ENCODE peak calls at places on chromosomes 11 and 22, in seven cellular contexts. O, F, I, S, A, V and G are unnamed samples.

GRCh38 chr11:29773656-29774264 is 243.1 kb downstream of the KCNA4 start:
- DNase-seq in O (peak), F (no peak), I (no peak), S (no peak), A (no peak), V (no peak), G (peak)

GRCh38 chr11:27700351-27701261 is at the start of gene BDNF:
- DNase-seq in O (peak), F (peak), I (no peak), S (peak), A (peak), V (peak), G (no peak)

GRCh38 chr22:33332538-33332937 is 274.4 kb upstream of the SYN3 start:
- DNase-seq in O (no peak), F (no peak), I (no peak), S (no peak), A (no peak), V (no peak), G (no peak)

GRCh38 chr22:33337524-33337923 is 279.3 kb upstream of the SYN3 start:
- DNase-seq in O (no peak), F (no peak), I (no peak), S (no peak), A (no peak), V (no peak), G (no peak)

GRCh38 chr11:47327025-47327424 is 25.5 kb downstream of the MYBPC3 start:
- DNase-seq in O (no peak), F (no peak), I (no peak), S (no peak), A (peak), V (no peak), G (peak)

GRCh38 chr11:121464352-121464946 is 11.7 kb upstream of the SORL1-AS1 start:
- DNase-seq in O (peak), F (peak), I (peak), S (no peak), A (no peak), V (peak), G (peak)

GRCh38 chr11:115613986-115614625 is 109.9 kb upstream of the CADM1 start:
- DNase-seq in O (peak), F (peak), I (no peak), S (no peak), A (no peak), V (no peak), G (no peak)

GRCh38 chr11:75547617-75548054 is 14.4 kb upstream of the SERPINH1 start:
- DNase-seq in O (peak), F (peak), I (peak), S (peak), A (peak), V (peak), G (peak)

GRCh38 chr11:4393209-4394196 is at the start of gene TRIM21:
- DNase-seq in O (peak), F (peak), I (peak), S (peak), A (peak), V (peak), G (peak)

GRCh38 chr11:62622476-62622875 is 690 bp upstream of the B3GAT3 start:
- DNase-seq in O (no peak), F (no peak), I (no peak), S (no peak), A (no peak), V (peak), G (no peak)

GRCh38 chr22:24270556-24271405 is at the start of gene SPECC1L:
- DNase-seq in O (peak), F (peak), I (peak), S (peak), A (peak), V (peak), G (peak)

GRCh38 chr11:126432065-126432461 is 76.6 kb downstream of the ST3GAL4 start:
- DNase-seq in O (no peak), F (no peak), I (no peak), S (no peak), A (no peak), V (no peak), G (no peak)

GRCh38 chr22:24996420-24996952 is 44.0 kb downstream of the KIAA1671 start:
- DNase-seq in O (peak), F (no peak), I (no peak), S (no peak), A (peak), V (peak), G (peak)

GRCh38 chr22:44057411-44057987 is 33.4 kb downstream of the PARVB start:
- DNase-seq in O (no peak), F (peak), I (peak), S (no peak), A (no peak), V (no peak), G (peak)

GRCh38 chr11:35289821-35290220 is 129.5 kb downstream of the SLC1A2 start:
- DNase-seq in O (peak), F (no peak), I (no peak), S (no peak), A (no peak), V (no peak), G (no peak)

GRCh38 chr11:119660166-119660720 is 68.8 kb downstream of the NECTIN1 start:
- DNase-seq in O (no peak), F (no peak), I (no peak), S (no peak), A (no peak), V (no peak), G (no peak)

GRCh38 chr11:115201121-115201792 is 303.0 kb downstream of the CADM1 start:
- DNase-seq in O (peak), F (no peak), I (no peak), S (no peak), A (no peak), V (no peak), G (no peak)

GRCh38 chr11:57501951-57502350 is 13.6 kb downstream of the SLC43A1 start:
- DNase-seq in O (no peak), F (no peak), I (no peak), S (no peak), A (no peak), V (no peak), G (no peak)

GRCh38 chr11:35617687-35618496 is at the start of gene FJX1:
- DNase-seq in O (peak), F (peak), I (peak), S (peak), A (peak), V (peak), G (peak)

GRCh38 chr11:12897867-12898266 is 111.2 kb upstream of the RASSF10 start:
- DNase-seq in O (no peak), F (peak), I (no peak), S (no peak), A (no peak), V (no peak), G (no peak)

GRCh38 chr11:109037856-109038780 is 373.2 kb downstream of the DDX10 start:
- DNase-seq in O (peak), F (no peak), I (no peak), S (no peak), A (no peak), V (no peak), G (no peak)

GRCh38 chr22:33272866-33273265 is 214.7 kb upstream of the SYN3 start:
- DNase-seq in O (no peak), F (no peak), I (no peak), S (no peak), A (no peak), V (no peak), G (no peak)

GRCh38 chr11:92298238-92298565 is 73.6 kb downstream of the FAT3 start:
- DNase-seq in O (no peak), F (no peak), I (no peak), S (no peak), A (no peak), V (no peak), G (no peak)

GRCh38 chr22:21842946-21843345 is 24.5 kb downstream of the MAPK1 start:
- DNase-seq in O (no peak), F (no peak), I (no peak), S (no peak), A (no peak), V (no peak), G (no peak)

GRCh38 chr11:46050065-46050464 is 71.2 kb downstream of the PHF21A start:
- DNase-seq in O (peak), F (peak), I (peak), S (no peak), A (peak), V (peak), G (no peak)

GRCh38 chr11:19996591-19996990 is 163.7 kb downstream of the DBX1 start:
- DNase-seq in O (no peak), F (no peak), I (no peak), S (no peak), A (no peak), V (no peak), G (no peak)

GRCh38 chr11:126341760-126342161 is 13.7 kb upstream of the ST3GAL4 start:
- DNase-seq in O (peak), F (no peak), I (no peak), S (no peak), A (no peak), V (no peak), G (no peak)

GRCh38 chr11:85823816-85824215 is 12.9 kb upstream of the SYTL2 start:
- DNase-seq in O (no peak), F (no peak), I (no peak), S (no peak), A (no peak), V (no peak), G (no peak)

GRCh38 chr11:116112031-116112935 is 608.1 kb upstream of the CADM1 start:
- DNase-seq in O (no peak), F (no peak), I (no peak), S (no peak), A (no peak), V (no peak), G (no peak)

GRCh38 chr11:61162092-61162935 is 1.1 kb upstream of the VPS37C start:
- DNase-seq in O (peak), F (no peak), I (peak), S (no peak), A (peak), V (peak), G (no peak)

GRCh38 chr22:37284807-37285355 is 2.6 kb downstream of the CYTH4 start:
- DNase-seq in O (no peak), F (peak), I (peak), S (peak), A (peak), V (no peak), G (peak)

GRCh38 chr11:134413334-134414035 is 1.4 kb upstream of the B3GAT1 start:
- DNase-seq in O (no peak), F (no peak), I (no peak), S (no peak), A (peak), V (peak), G (no peak)

GRCh38 chr22:48098936-48099245 is 1336.4 kb downstream of the TBC1D22A start:
- DNase-seq in O (no peak), F (no peak), I (peak), S (no peak), A (no peak), V (no peak), G (no peak)

GRCh38 chr11:92380882-92381281 is 156.3 kb downstream of the FAT3 start:
- DNase-seq in O (peak), F (no peak), I (no peak), S (no peak), A (no peak), V (no peak), G (no peak)

GRCh38 chr11:128765571-128766530 is 72.0 kb downstream of the FLI1 start:
- DNase-seq in O (peak), F (no peak), I (no peak), S (no peak), A (peak), V (no peak), G (no peak)

GRCh38 chr22:35705141-35705540 is 12.5 kb upstream of the APOL5 start:
- DNase-seq in O (peak), F (no peak), I (no peak), S (no peak), A (no peak), V (no peak), G (no peak)

GRCh38 chr11:69317401-69318092 is 23.6 kb downstream of the MYEOV start:
- DNase-seq in O (peak), F (no peak), I (peak), S (no peak), A (no peak), V (no peak), G (no peak)

DNA sequence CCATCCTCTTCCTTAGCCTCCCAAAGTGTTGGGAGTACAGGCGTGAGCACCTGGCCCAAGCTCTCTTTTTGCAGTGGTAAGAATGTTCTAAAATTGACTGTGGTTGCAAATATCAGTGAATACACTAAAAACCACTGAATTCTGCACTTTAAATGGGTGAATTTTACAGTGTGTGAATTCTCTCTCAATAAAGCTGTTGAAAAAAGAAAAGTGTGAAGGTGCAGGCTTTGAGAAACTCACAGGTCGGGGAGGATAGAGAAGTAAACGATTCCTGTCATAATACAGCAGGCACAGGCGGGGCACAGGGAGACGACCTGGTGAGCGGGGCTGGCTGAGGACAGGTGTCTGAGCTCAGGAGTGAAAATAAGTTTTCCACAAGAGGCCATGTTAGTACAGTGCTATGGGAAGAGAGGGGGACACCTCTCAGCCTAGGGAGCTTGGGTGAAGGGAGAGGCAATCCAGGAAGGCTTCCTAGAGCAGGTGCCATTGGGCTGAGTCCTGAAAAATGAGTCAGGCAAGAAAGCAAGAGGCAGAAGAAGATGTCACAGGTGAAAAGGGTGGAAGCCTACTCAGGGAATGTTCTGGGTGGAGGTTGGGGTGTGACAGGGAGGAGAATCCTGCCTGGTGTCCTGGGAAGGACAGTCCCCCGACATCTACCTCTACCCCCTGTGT is 26.1 kb downstream of the LIF start:
- DNase-seq in O (no peak), F (no peak), I (no peak), S (no peak), A (no peak), V (no peak), G (no peak)
- H3K4me3 ChIP-seq in O (no peak), F (no peak), I (no peak), S (no peak), A (no peak), V (no peak), G (no peak)

GRCh38 chr22:17217179-17217578 is 2.1 kb downstream of the ADA2 start:
- DNase-seq in O (no peak), F (no peak), I (no peak), S (no peak), A (peak), V (peak), G (no peak)
- H3K4me3 ChIP-seq in O (no peak), F (no peak), I (no peak), S (peak), A (no peak), V (no peak), G (no peak)

GRCh38 chr11:65584102-65584501 is 8.2 kb downstream of the EHBP1L1 start:
- DNase-seq in O (no peak), F (no peak), I (no peak), S (no peak), A (no peak), V (no peak), G (no peak)

GRCh38 chr11:65583589-65583988 is 7.7 kb downstream of the EHBP1L1 start:
- DNase-seq in O (no peak), F (no peak), I (no peak), S (no peak), A (peak), V (no peak), G (no peak)

GRCh38 chr11:65586247-65586630 is 9.4 kb downstream of the KCNK7 start:
- DNase-seq in O (no peak), F (no peak), I (no peak), S (no peak), A (no peak), V (no peak), G (no peak)

GRCh38 chr11:65585396-65586246 is 9.8 kb downstream of the EHBP1L1 start:
- DNase-seq in O (no peak), F (no peak), I (no peak), S (no peak), A (peak), V (no peak), G (no peak)

GRCh38 chr11:65584723-65585171 is 8.9 kb downstream of the EHBP1L1 start:
- DNase-seq in O (no peak), F (no peak), I (no peak), S (no peak), A (peak), V (no peak), G (no peak)
- H3K4me3 ChIP-seq in O (no peak), F (no peak), I (no peak), S (no peak), A (peak), V (no peak), G (no peak)

GRCh38 chr11:17388609-17389204 is at the start of gene KCNJ11:
- DNase-seq in O (no peak), F (peak), I (no peak), S (no peak), A (peak), V (peak), G (no peak)

GRCh38 chr11:17387280-17387679 is 1.2 kb downstream of the KCNJ11 start:
- DNase-seq in O (no peak), F (no peak), I (no peak), S (no peak), A (no peak), V (no peak), G (no peak)

GRCh38 chr11:17387811-17388210 is 648 bp downstream of the KCNJ11 start:
- DNase-seq in O (no peak), F (peak), I (no peak), S (no peak), A (no peak), V (no peak), G (no peak)

GRCh38 chr11:17389957-17390649 is 1.6 kb upstream of the KCNJ11 start:
- DNase-seq in O (no peak), F (no peak), I (no peak), S (no peak), A (peak), V (no peak), G (no peak)

GRCh38 chr11:17389205-17389956 is 922 bp upstream of the KCNJ11 start:
- DNase-seq in O (peak), F (peak), I (peak), S (peak), A (peak), V (peak), G (peak)
- H3K4me3 ChIP-seq in O (peak), F (peak), I (peak), S (peak), A (peak), V (peak), G (peak)

DNA sequence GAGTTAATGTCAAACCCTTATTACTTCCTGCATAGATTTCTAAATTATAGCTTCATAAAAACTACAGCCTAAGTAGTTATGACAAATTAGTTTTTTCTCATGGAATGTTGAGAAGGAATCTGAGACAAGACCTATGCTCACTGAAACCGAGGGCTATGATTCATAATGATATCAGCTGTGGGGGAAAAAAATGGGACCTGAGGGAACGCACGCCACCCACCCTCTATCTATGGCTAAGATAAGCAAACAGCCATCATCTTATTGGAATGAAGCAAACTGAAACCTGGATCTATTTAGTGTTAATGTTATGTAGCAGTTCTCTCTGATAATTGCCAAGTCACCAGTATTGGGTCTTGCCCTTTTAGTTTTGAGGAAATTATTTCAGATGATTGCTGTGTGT is 906.9 kb upstream of the RAG2 start:
- DNase-seq in O (peak), F (no peak), I (no peak), S (no peak), A (no peak), V (peak), G (no peak)
- H3K4me3 ChIP-seq in O (no peak), F (no peak), I (no peak), S (no peak), A (no peak), V (no peak), G (no peak)